ENCODE peak calls at places on chromosomes 1 and 21, in four cellular contexts. K is sigmoid colon, S is prostate gland, W is suprapubic skin. P is an unnamed sample.

GRCh38 chr1:30042438-30043147 is 680.8 kb downstream of the MATN1 start:
- DNase-seq in K (no peak), S (no peak), W (peak; percentile 52), P (no peak)

GRCh38 chr1:41330588-41331545 is 30.4 kb upstream of the FOXO6 start:
- DNase-seq in K (no peak), S (no peak), W (peak; percentile 71), P (peak; percentile 33)

GRCh38 chr21:38918629-38919346 is 113.1 kb downstream of the ETS2 start:
- DNase-seq in K (peak; percentile 19), S (no peak), W (no peak), P (no peak)

GRCh38 chr1:205998457-205999241 is 4.5 kb downstream of the RAB7B start:
- DNase-seq in K (no peak), S (no peak), W (peak; percentile 38), P (no peak)

GRCh38 chr1:53369761-53370160 is 41.9 kb upstream of the LRP8 start:
- DNase-seq in K (no peak), S (no peak), W (peak; percentile 68), P (peak; percentile 29)

GRCh38 chr1:154764773-154765172 is 105.3 kb downstream of the KCNN3 start:
- DNase-seq in K (no peak), S (no peak), W (no peak), P (no peak)

GRCh38 chr1:19377812-19378718 is 65.9 kb downstream of the SLC66A1 start:
- DNase-seq in K (no peak), S (no peak), W (no peak), P (no peak)

GRCh38 chr1:81801032-81801833 is 499 bp downstream of the ADGRL2 start:
- DNase-seq in K (peak; percentile 93), S (peak; percentile 91), W (peak; percentile 82), P (peak; percentile 86)

GRCh38 chr1:31371560-31371959 is 1.3 kb downstream of the FABP3 start:
- DNase-seq in K (no peak), S (no peak), W (no peak), P (no peak)

GRCh38 chr1:215076312-215076711 is 6.2 kb upstream of the KCNK2 start:
- DNase-seq in K (no peak), S (no peak), W (no peak), P (peak; percentile 27)

GRCh38 chr1:39409055-39409816 is 82.2 kb upstream of the BMP8A start:
- DNase-seq in K (peak; percentile 80), S (no peak), W (peak; percentile 87), P (peak; percentile 57)

GRCh38 chr1:234870020-234870378 is 258.6 kb downstream of the TOMM20 start:
- DNase-seq in K (no peak), S (no peak), W (no peak), P (no peak)

GRCh38 chr21:25790122-25790951 is 55.6 kb downstream of the GABPA start:
- DNase-seq in K (no peak), S (no peak), W (no peak), P (no peak)

DNA sequence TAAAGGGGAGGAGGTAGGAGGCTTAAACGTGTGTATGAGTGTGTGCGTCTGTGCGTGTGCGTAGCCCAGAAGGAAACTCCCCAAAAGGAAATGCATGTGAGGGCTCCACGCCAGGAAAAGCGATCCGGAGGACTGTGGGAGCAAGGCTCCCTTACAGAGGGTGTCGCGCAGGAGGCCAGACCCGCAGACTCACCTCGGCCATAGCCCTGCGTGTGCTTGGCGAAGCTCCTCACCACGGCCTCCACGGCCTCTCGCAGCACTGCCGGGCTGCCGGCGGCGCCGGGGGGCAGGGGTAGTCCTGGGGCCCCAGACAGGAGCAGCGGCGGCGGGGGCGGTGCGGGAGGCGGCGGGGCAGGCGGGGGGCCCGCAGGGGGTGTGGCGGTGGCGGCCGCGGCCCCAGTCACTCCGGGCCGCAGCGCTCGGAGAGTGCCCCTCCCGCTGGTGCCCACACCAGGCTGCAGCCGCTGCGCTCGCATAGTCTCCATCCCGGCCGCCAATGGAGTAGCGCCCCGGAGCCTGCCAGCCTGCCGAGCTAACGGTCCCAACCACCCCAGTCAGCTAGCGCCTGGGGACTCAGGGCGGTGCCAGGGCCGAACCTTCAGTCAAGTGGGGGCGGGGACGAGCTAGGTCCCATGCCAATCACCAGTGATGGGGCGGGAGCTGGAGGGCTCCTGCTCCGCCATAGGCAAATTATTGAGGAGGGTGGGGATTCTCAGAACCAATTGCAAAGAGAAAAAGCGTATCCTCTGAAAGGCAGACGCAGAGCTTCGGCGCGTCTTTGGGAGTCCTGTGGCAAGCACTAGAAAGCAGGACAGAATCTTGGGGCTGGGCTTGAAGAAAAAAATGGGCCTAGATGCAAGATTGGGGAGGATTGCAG is at the start of gene LIX1L:
- DNase-seq in K (peak; percentile 99), S (peak; percentile 97), W (peak; percentile 98), P (peak; percentile 98)
- TF ChIP-seq POLR2A in K (peak; percentile 74), S (peak; percentile 69), W (no peak), P (peak; percentile 84)

GRCh38 chr21:31730687-31731111 is 1.2 kb downstream of the SCAF4 start:
- DNase-seq in K (no peak), S (peak; percentile 11), W (no peak), P (no peak)
- H3K4me1 ChIP-seq in K (peaks cover 60% of the 10 kb centered on the region), S (no peaks in the 10 kb centered on the region), W (peaks cover 61% of the 10 kb centered on the region), P (no peaks in the 10 kb centered on the region)

DNA sequence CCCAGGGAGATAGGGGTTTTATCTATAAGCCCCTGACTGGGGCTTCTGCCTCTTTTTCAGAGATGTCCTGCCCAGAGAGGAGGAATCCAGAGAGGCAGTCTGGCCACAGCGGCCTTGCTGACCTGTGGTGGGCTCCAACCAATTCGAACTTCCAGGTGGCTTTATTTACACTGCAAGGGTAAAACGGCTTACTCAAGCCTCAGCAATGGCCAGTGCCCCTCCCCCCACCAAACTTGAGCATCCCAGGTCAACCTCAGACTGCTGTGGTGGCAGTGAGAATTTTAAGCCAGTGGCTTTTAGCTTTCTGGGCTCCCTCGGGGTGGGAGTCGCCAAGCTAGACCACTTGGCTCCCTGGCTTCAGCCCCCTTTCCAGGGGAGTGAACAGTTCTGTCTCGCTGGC is 384.0 kb upstream of the BEND5 start:
- DNase-seq in K (no peak), S (no peak), W (no peak), P (no peak)
- H3K9me3 ChIP-seq in K (no peaks in the 10 kb centered on the region), S (no peaks in the 10 kb centered on the region), W (peaks cover 7% of the 10 kb centered on the region), P (no peaks in the 10 kb centered on the region)

DNA sequence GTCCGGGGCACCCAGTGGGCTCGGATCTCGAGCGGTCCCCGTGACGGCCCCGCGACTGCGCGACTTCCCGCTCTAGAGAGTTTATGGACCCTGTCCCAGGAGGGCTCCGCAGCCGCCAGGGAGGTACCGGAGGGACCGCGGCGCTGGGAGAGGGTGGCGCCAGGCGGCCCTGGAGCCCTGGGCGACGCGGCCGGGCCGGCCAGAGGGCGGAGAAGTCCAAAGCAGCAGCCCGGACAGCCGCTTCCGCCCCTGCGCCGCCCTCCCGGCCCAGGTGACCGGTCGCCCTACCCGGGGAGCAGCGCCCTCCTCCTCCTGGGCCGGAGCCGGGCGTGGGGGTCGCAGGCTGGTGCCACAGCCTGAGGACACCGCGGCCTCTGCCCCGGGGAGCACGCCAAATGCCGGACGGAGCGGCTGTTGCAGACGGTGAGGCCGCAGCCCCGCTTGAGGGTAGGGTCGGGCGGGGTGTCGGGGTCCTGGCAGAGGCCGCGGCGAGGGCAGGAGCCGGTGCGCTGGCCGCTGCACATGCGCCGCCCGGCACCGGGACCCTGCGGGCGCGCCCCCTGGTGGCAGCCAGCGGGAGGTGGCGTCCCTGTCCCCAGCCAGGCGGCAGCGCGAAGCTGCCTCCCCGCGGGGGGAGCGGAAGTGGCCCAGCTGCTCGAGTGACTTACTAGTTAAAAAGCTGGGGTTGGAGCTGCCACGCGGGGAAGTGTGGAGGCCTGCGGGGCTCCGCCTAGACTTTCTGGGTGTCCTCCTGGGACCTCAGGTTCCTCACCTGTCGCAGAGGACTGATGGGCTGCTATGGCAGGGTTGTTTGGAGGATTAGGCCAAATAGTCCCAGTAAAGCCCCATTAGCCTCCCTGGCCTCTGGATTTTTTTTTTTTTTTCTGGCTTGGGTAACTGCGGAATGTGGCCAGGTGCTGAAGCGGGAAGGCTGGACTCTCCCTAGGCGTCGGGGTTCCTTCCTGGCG is 20.9 kb upstream of the ZNF678 start:
- DNase-seq in K (peak; percentile 94), S (peak; percentile 81), W (peak; percentile 90), P (peak; percentile 88)
- TF ChIP-seq POLR2A in K (no peak), S (peak; percentile 24), W (no peak), P (peak; percentile 51)

GRCh38 chr1:6351480-6352137 is 42.0 kb downstream of the ACOT7 start:
- DNase-seq in K (peak; percentile 74), S (peak; percentile 53), W (no peak), P (peak; percentile 90)
- H3K4me1 ChIP-seq in K (peaks cover 36% of the 10 kb centered on the region), S (peaks cover 12% of the 10 kb centered on the region), W (peaks cover 66% of the 10 kb centered on the region), P (no peaks in the 10 kb centered on the region)